ENCODE peak calls at places on chromosomes 12 and 14, in four cellular contexts. One of them, this sample, is unnamed.

GRCh38 chr14:102539544-102540309 is 30.2 kb upstream of the ANKRD9 start:
- DNase-seq in GM12891: no peak
- DNase-seq in SK-N-SH: peak
- DNase-seq in transverse colon: no peak
- DNase-seq in this sample: peak

GRCh38 chr12:106139422-106140141 is 828 bp upstream of the NUAK1 start:
- DNase-seq in GM12891: peak
- DNase-seq in SK-N-SH: no peak
- DNase-seq in transverse colon: peak
- DNase-seq in this sample: no peak

GRCh38 chr12:129871991-129872969 is 31.5 kb downstream of the TMEM132D start:
- DNase-seq in GM12891: no peak
- DNase-seq in SK-N-SH: no peak
- DNase-seq in transverse colon: no peak
- DNase-seq in this sample: no peak

GRCh38 chr14:100407376-100408102 is 84.4 kb downstream of the SLC25A47 start:
- DNase-seq in GM12891: no peak
- DNase-seq in SK-N-SH: no peak
- DNase-seq in transverse colon: no peak
- DNase-seq in this sample: no peak

GRCh38 chr14:56247495-56248087 is 129.4 kb downstream of the PELI2 start:
- DNase-seq in GM12891: no peak
- DNase-seq in SK-N-SH: no peak
- DNase-seq in transverse colon: no peak
- DNase-seq in this sample: no peak

GRCh38 chr12:131910302-131911110 is 16.1 kb downstream of the ULK1 start:
- DNase-seq in GM12891: no peak
- DNase-seq in SK-N-SH: no peak
- DNase-seq in transverse colon: no peak
- DNase-seq in this sample: no peak

GRCh38 chr14:59282366-59282765 is 93.9 kb downstream of the DAAM1 start:
- DNase-seq in GM12891: no peak
- DNase-seq in SK-N-SH: no peak
- DNase-seq in transverse colon: no peak
- DNase-seq in this sample: no peak

GRCh38 chr14:26694521-26694920 is 96.7 kb upstream of the NOVA1 start:
- DNase-seq in GM12891: no peak
- DNase-seq in SK-N-SH: no peak
- DNase-seq in transverse colon: no peak
- DNase-seq in this sample: no peak

GRCh38 chr14:80536456-80536855 is 325.2 kb upstream of the DIO2 start:
- DNase-seq in GM12891: no peak
- DNase-seq in SK-N-SH: no peak
- DNase-seq in transverse colon: no peak
- DNase-seq in this sample: no peak

GRCh38 chr14:101965145-101965531 is 765 bp downstream of the DYNC1H1 start:
- DNase-seq in GM12891: peak
- DNase-seq in SK-N-SH: peak
- DNase-seq in transverse colon: peak
- DNase-seq in this sample: no peak

GRCh38 chr12:45331552-45331951 is 115.7 kb downstream of the ANO6 start:
- DNase-seq in GM12891: no peak
- DNase-seq in SK-N-SH: no peak
- DNase-seq in transverse colon: no peak
- DNase-seq in this sample: no peak

GRCh38 chr14:64118892-64119291 is 175.3 kb downstream of the ESR2 start:
- DNase-seq in GM12891: no peak
- DNase-seq in SK-N-SH: no peak
- DNase-seq in transverse colon: no peak
- DNase-seq in this sample: no peak

GRCh38 chr12:60138526-60138925 is 542.7 kb downstream of the SLC16A7 start:
- DNase-seq in GM12891: no peak
- DNase-seq in SK-N-SH: no peak
- DNase-seq in transverse colon: no peak
- DNase-seq in this sample: no peak

GRCh38 chr12:60148109-60148508 is 552.3 kb downstream of the SLC16A7 start:
- DNase-seq in GM12891: no peak
- DNase-seq in SK-N-SH: no peak
- DNase-seq in transverse colon: no peak
- DNase-seq in this sample: no peak

GRCh38 chr12:60148831-60149230 is 553.0 kb downstream of the SLC16A7 start:
- DNase-seq in GM12891: no peak
- DNase-seq in SK-N-SH: no peak
- DNase-seq in transverse colon: no peak
- DNase-seq in this sample: no peak

DNA sequence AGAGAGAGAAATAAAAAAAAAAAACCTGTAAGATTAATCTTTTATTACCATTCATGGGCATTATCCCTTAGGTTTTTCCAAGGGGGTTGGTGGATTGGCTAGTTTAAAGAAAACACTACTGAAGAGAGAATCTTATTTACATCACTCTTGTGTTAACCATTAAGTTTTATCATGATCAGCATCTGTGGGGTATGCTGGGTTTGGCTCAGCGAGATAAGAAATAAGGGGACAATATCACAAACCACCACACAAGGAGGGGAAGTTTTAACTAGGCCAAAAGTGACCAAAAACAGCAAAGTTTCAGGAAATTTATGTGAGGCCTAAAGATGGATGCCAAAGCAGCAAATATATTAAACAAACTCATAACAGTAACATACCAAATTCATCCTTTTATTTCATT is 548.6 kb downstream of the SLC16A7 start:
- DNase-seq in GM12891: no peak
- DNase-seq in SK-N-SH: no peak
- DNase-seq in transverse colon: no peak
- DNase-seq in this sample: no peak
- TF ChIP-seq POLR2AphosphoS5 in GM12891: no peak
- TF ChIP-seq POLR2AphosphoS5 in SK-N-SH: no peak
- TF ChIP-seq POLR2AphosphoS5 in transverse colon: no peak
- TF ChIP-seq POLR2AphosphoS5 in this sample: no peak

GRCh38 chr14:68281497-68281896 is 461.9 kb downstream of the RAD51B start:
- DNase-seq in GM12891: no peak
- DNase-seq in SK-N-SH: no peak
- DNase-seq in transverse colon: no peak
- DNase-seq in this sample: no peak

GRCh38 chr14:68278568-68279436 is 459.2 kb downstream of the RAD51B start:
- DNase-seq in GM12891: no peak
- DNase-seq in SK-N-SH: no peak
- DNase-seq in transverse colon: no peak
- DNase-seq in this sample: no peak

GRCh38 chr14:68282479-68283377 is 463.1 kb downstream of the RAD51B start:
- DNase-seq in GM12891: no peak
- DNase-seq in SK-N-SH: no peak
- DNase-seq in transverse colon: no peak
- DNase-seq in this sample: no peak

GRCh38 chr14:68279777-68280233 is 460.2 kb downstream of the RAD51B start:
- DNase-seq in GM12891: no peak
- DNase-seq in SK-N-SH: no peak
- DNase-seq in transverse colon: no peak
- DNase-seq in this sample: no peak

DNA sequence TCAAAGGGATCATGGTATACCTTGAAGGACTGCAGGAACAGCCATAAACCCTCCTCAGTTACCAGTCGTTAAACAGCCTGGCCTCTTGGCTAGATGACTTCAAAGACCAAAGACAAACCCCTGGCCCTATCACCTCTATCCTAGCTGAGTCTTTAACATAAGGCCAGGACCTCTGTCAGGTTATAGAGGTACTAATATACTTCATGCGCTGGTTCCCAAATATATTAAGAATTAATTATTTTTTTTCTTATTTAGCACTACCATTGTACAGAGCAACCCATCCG is 459.8 kb downstream of the RAD51B start:
- DNase-seq in GM12891: no peak
- DNase-seq in SK-N-SH: no peak
- DNase-seq in transverse colon: no peak
- DNase-seq in this sample: no peak
- TF ChIP-seq POLR2AphosphoS5 in GM12891: peak
- TF ChIP-seq POLR2AphosphoS5 in SK-N-SH: no peak
- TF ChIP-seq POLR2AphosphoS5 in transverse colon: no peak
- TF ChIP-seq POLR2AphosphoS5 in this sample: no peak

DNA sequence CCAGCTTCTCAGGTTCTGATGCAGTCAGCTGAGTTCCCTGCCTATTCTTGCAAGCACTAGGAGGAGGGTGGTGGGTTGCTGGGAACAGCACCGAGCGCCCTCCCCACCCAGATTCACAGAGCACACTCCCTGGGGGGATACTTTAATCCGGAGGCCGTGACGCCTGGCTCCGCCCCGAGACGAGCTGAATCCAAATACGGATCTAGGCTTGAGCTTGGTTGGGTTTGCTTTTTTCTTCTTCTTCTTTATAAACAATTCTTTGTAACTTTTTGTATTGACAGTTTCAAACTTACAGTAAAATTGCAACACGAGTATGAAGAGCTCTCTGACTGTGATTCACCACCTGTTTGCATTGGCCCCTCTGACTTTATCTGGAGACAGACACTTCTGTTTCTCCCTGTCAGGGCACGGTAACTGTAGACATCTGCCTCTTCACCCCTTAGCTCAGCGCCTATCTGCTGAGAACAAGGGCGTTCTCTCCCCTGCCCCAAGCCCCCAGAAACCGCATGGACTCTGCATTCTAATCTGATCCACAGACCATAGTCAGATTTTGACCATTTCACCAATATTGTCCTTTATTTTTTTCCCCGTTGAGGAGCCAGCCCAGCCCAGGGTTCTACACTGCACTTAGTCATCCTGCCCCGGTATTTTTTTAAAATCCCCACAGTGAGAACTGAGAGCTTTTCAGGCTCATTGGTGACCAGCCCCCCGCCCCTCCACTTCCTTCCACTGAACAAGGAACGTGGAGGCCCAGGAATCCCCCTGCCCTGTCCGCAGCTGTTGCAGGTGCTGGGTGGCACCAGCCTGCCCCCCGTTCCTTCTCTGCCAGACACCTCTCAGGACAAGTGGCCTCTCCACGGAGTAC is 11.5 kb downstream of the RHOF start:
- DNase-seq in GM12891: no peak
- DNase-seq in SK-N-SH: no peak
- DNase-seq in transverse colon: no peak
- DNase-seq in this sample: no peak
- TF ChIP-seq POLR2AphosphoS5 in GM12891: no peak
- TF ChIP-seq POLR2AphosphoS5 in SK-N-SH: no peak
- TF ChIP-seq POLR2AphosphoS5 in transverse colon: no peak
- TF ChIP-seq POLR2AphosphoS5 in this sample: peak

GRCh38 chr12:102197789-102198188 is at the start of gene PMCH:
- DNase-seq in GM12891: peak
- DNase-seq in SK-N-SH: no peak
- DNase-seq in transverse colon: no peak
- DNase-seq in this sample: no peak

GRCh38 chr12:102202556-102202955 is 4.9 kb upstream of the PMCH start:
- DNase-seq in GM12891: no peak
- DNase-seq in SK-N-SH: no peak
- DNase-seq in transverse colon: no peak
- DNase-seq in this sample: no peak

GRCh38 chr12:102195826-102196225 is 1.8 kb downstream of the PMCH start:
- DNase-seq in GM12891: no peak
- DNase-seq in SK-N-SH: no peak
- DNase-seq in transverse colon: no peak
- DNase-seq in this sample: no peak

GRCh38 chr12:102204025-102204424 is 6.4 kb upstream of the PMCH start:
- DNase-seq in GM12891: no peak
- DNase-seq in SK-N-SH: no peak
- DNase-seq in transverse colon: no peak
- DNase-seq in this sample: no peak

GRCh38 chr12:102201662-102202061 is 4.0 kb upstream of the PMCH start:
- DNase-seq in GM12891: no peak
- DNase-seq in SK-N-SH: no peak
- DNase-seq in transverse colon: no peak
- DNase-seq in this sample: no peak
- TF ChIP-seq POLR2AphosphoS5 in GM12891: no peak
- TF ChIP-seq POLR2AphosphoS5 in SK-N-SH: no peak
- TF ChIP-seq POLR2AphosphoS5 in transverse colon: no peak
- TF ChIP-seq POLR2AphosphoS5 in this sample: no peak

GRCh38 chr12:95942532-95943230 is at the start of gene CCDC38:
- DNase-seq in GM12891: peak
- DNase-seq in SK-N-SH: peak
- DNase-seq in transverse colon: peak
- DNase-seq in this sample: no peak
- TF ChIP-seq POLR2AphosphoS5 in GM12891: no peak
- TF ChIP-seq POLR2AphosphoS5 in SK-N-SH: peak
- TF ChIP-seq POLR2AphosphoS5 in transverse colon: no peak
- TF ChIP-seq POLR2AphosphoS5 in this sample: peak

GRCh38 chr14:105281354-105282097 is 19.3 kb downstream of the BRF1 start:
- DNase-seq in GM12891: no peak
- DNase-seq in SK-N-SH: peak
- DNase-seq in transverse colon: no peak
- DNase-seq in this sample: peak
- TF ChIP-seq POLR2AphosphoS5 in GM12891: no peak
- TF ChIP-seq POLR2AphosphoS5 in SK-N-SH: no peak
- TF ChIP-seq POLR2AphosphoS5 in transverse colon: no peak
- TF ChIP-seq POLR2AphosphoS5 in this sample: no peak

GRCh38 chr12:111341426-111342065 is 27.3 kb downstream of the PHETA1 start:
- DNase-seq in GM12891: no peak
- DNase-seq in SK-N-SH: no peak
- DNase-seq in transverse colon: no peak
- DNase-seq in this sample: no peak

GRCh38 chr12:111342376-111342775 is 26.5 kb downstream of the PHETA1 start:
- DNase-seq in GM12891: no peak
- DNase-seq in SK-N-SH: no peak
- DNase-seq in transverse colon: no peak
- DNase-seq in this sample: no peak

GRCh38 chr12:111338096-111338495 is 30.8 kb downstream of the PHETA1 start:
- DNase-seq in GM12891: no peak
- DNase-seq in SK-N-SH: no peak
- DNase-seq in transverse colon: no peak
- DNase-seq in this sample: no peak

GRCh38 chr12:111339306-111339938 is 29.5 kb downstream of the PHETA1 start:
- DNase-seq in GM12891: no peak
- DNase-seq in SK-N-SH: no peak
- DNase-seq in transverse colon: no peak
- DNase-seq in this sample: no peak

DNA sequence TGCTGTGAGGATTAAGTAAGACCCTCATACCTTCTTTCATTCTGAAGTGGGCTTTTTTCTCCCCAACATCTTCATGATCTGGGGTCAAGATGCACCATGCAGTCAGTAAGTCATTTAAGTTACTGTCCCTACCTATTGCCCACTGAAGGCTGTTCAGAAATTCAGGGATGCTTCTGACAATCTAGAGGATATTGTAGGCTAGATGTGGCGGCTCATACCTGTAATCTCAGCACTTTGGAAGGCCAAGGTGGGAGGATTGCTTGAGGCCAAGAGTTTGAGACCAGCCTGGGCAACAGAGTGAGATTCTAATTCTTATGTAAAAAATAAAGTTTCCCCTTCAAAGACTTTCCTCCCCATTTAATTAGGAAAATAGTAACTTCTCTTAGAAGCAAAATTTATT is 28.7 kb downstream of the PHETA1 start:
- DNase-seq in GM12891: no peak
- DNase-seq in SK-N-SH: no peak
- DNase-seq in transverse colon: no peak
- DNase-seq in this sample: no peak
- TF ChIP-seq POLR2AphosphoS5 in GM12891: no peak
- TF ChIP-seq POLR2AphosphoS5 in SK-N-SH: no peak
- TF ChIP-seq POLR2AphosphoS5 in transverse colon: no peak
- TF ChIP-seq POLR2AphosphoS5 in this sample: no peak

GRCh38 chr14:52313903-52314481 is at the start of gene PTGER2:
- DNase-seq in GM12891: peak
- DNase-seq in SK-N-SH: peak
- DNase-seq in transverse colon: peak
- DNase-seq in this sample: no peak
- TF ChIP-seq POLR2AphosphoS5 in GM12891: no peak
- TF ChIP-seq POLR2AphosphoS5 in SK-N-SH: no peak
- TF ChIP-seq POLR2AphosphoS5 in transverse colon: peak
- TF ChIP-seq POLR2AphosphoS5 in this sample: no peak

GRCh38 chr12:55930771-55931316 is at the start of gene DGKA:
- DNase-seq in GM12891: no peak
- DNase-seq in SK-N-SH: peak
- DNase-seq in transverse colon: peak
- DNase-seq in this sample: peak
- TF ChIP-seq POLR2AphosphoS5 in GM12891: no peak
- TF ChIP-seq POLR2AphosphoS5 in SK-N-SH: no peak
- TF ChIP-seq POLR2AphosphoS5 in transverse colon: no peak
- TF ChIP-seq POLR2AphosphoS5 in this sample: no peak